ENCODE peak calls at places on chromosomes 3 and 15, in five cellular contexts. W is fibroblast of mammary gland, F is choroid plexus epithelial cell, C is GM12865, J is B cell. K is an unnamed sample.

GRCh38 chr3:147421184-147421912 is 12.2 kb downstream of the ZIC1 start:
- DNase-seq in J (no peak), F (peak), W (no peak), C (no peak), K (no peak)

GRCh38 chr3:60386311-60386710 is 864.9 kb downstream of the FHIT start:
- DNase-seq in W (no peak), C (no peak), J (no peak), F (no peak), K (no peak)

GRCh38 chr15:81526029-81526428 is 152.0 kb upstream of the TMC3 start:
- DNase-seq in W (no peak), J (no peak), C (no peak), F (no peak), K (no peak)

GRCh38 chr3:155572085-155572484 is 172.8 kb downstream of the PLCH1 start:
- DNase-seq in J (no peak), F (no peak), C (no peak), W (peak), K (no peak)

GRCh38 chr3:117526485-117527079 is 817.0 kb downstream of the TUSC7 start:
- DNase-seq in J (no peak), W (peak), C (peak), F (peak), K (no peak)

GRCh38 chr3:113844622-113845222 is 6.1 kb downstream of the GRAMD1C start:
- DNase-seq in W (peak), J (no peak), C (peak), F (peak), K (no peak)

GRCh38 chr15:57751177-57751800 is 44.8 kb downstream of the POLR2M start:
- DNase-seq in W (peak), J (no peak), F (peak), C (peak), K (no peak)

GRCh38 chr3:33681667-33682066 is 36.4 kb downstream of the CLASP2 start:
- DNase-seq in C (no peak), F (no peak), J (no peak), W (no peak), K (no peak)

GRCh38 chr15:88912500-88912921 is 668 bp downstream of the MFGE8 start:
- DNase-seq in F (peak), J (no peak), C (no peak), W (peak), K (no peak)

GRCh38 chr15:57496594-57496945 is 95.1 kb upstream of the MYZAP start:
- DNase-seq in F (no peak), J (no peak), W (no peak), C (no peak), K (no peak)

GRCh38 chr3:187743195-187744141 is 1.8 kb downstream of the BCL6 start:
- DNase-seq in W (peak), F (peak), J (no peak), C (no peak), K (no peak)

GRCh38 chr3:163622384-163622783 is 1455.9 kb downstream of the SI start:
- DNase-seq in J (no peak), F (peak), C (no peak), W (no peak), K (no peak)

GRCh38 chr3:106826861-106827311 is 550.4 kb upstream of the CCDC54 start:
- DNase-seq in C (peak), F (peak), W (no peak), J (no peak), K (no peak)

GRCh38 chr3:149398296-149398695 is 20.8 kb upstream of the TM4SF1 start:
- DNase-seq in J (no peak), W (no peak), C (no peak), F (no peak), K (no peak)

GRCh38 chr15:58987501-58988010 is at the start of gene RNF111:
- DNase-seq in W (peak), C (peak), F (peak), J (peak), K (peak)

GRCh38 chr3:123332124-123332641 is 116.7 kb downstream of the ADCY5 start:
- DNase-seq in C (no peak), F (no peak), W (no peak), J (no peak), K (no peak)

GRCh38 chr3:87771338-87772059 is 287.3 kb downstream of the CGGBP1 start:
- DNase-seq in J (no peak), F (peak), W (peak), C (peak), K (no peak)

GRCh38 chr15:42724276-42724675 is 12.7 kb downstream of the CDAN1 start:
- DNase-seq in J (no peak), C (no peak), F (no peak), W (no peak), K (no peak)

GRCh38 chr15:57085267-57085666 is 166.8 kb downstream of the TCF12 start:
- DNase-seq in W (peak), F (no peak), J (no peak), C (no peak), K (no peak)

GRCh38 chr3:5581743-5582142 is 394.2 kb downstream of the EDEM1 start:
- DNase-seq in C (no peak), F (no peak), W (no peak), J (no peak), K (no peak)

GRCh38 chr3:32705232-32705631 is 20.2 kb downstream of the CNOT10 start:
- DNase-seq in J (no peak), F (no peak), W (no peak), C (no peak), K (no peak)

GRCh38 chr3:157135671-157136396 is 24.1 kb downstream of the CCNL1 start:
- DNase-seq in J (no peak), C (no peak), F (peak), W (peak), K (no peak)

GRCh38 chr3:115194461-115194860 is 47.4 kb upstream of the ZBTB20 start:
- DNase-seq in F (peak), J (no peak), W (no peak), C (no peak), K (no peak)

GRCh38 chr3:124266517-124266916 is 274.6 kb upstream of the ROPN1 start:
- DNase-seq in F (peak), J (no peak), C (no peak), W (no peak), K (no peak)

GRCh38 chr15:32994810-32995424 is 199.6 kb downstream of the FMN1 start:
- DNase-seq in W (peak), J (no peak), C (peak), F (peak), K (no peak)

DNA sequence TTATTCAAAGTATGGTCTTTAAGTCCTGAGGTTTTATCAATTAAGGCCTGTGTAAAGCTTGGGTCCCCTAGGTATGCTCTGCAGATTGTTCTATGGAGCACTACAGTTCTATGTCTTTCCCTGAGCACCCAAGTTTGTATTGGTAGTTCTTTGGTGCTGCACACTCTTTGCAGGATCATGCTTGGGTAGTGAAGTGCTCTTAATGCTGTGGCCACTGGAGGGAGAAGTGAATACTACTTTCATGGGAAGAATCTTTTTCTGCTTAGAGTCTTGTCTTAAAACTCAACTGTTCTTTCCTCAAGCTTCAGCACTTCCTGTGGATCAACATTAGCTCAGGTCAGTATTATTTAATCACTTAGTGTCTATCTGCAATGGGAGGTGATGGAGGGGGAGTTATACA is 93.6 kb upstream of the CFAP20DC start:
- DNase-seq in W (no peak), C (no peak), J (no peak), F (peak), K (no peak)
- TF ChIP-seq CTCF in W (peak), C (no peak), J (no peak), F (peak), K (no peak)

DNA sequence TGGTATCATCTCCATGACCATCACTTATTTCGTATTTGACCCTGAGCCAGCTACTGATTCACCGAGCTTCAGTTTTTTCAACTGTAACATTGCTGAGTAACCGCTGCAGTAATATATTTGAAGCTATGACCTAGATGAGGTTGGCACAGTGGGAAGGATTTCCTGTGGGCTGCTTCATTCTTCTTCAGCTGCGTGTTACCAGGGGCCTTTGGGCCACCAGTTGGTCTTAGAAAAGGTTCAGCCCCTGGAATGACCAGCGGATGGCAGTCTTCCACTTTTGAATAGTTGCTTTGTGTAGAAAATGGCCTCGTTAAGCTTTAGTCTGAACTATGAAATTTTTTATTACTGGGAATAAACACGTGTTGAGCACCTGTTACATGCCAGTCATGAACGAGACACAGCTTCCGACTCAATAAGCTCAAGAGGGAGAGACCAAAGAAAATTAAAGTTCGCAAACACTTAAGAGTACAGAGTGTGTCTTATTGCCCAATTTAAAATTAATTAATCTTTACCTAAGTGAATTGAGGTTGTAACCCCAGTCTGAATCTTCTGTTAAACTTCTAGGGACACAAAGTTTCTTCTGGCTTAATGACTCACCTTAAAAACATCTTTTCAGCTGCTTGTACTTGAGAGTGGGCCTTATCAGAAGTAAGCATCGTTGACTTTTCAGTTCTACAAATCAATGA is 57.6 kb upstream of the NR2E3 start:
- DNase-seq in J (no peak), F (peak), C (peak), W (peak), K (no peak)
- TF ChIP-seq CTCF in J (no peak), F (peak), C (peak), W (peak), K (no peak)

DNA sequence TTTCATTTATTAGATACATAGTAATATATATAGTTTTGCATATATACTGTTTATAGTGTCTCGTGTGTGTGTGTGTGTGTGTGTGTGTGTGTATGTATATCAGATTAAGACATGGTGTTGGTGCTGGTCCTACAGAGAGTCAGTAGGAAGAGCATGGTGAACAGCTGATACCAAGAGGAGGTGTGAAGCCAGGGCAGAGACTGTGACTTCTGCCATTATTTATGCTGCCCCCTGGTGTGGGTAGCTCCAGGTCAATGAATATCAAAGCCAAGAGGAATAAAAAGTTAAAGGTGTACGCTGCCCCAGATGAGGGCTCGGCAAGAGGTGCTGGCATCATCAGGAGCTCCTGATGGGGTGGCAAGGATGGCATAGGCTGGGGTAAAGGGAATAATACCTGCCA is 299.5 kb upstream of the RASGRP1 start:
- DNase-seq in F (no peak), W (no peak), J (no peak), C (peak), K (no peak)
- TF ChIP-seq CTCF in F (peak), W (peak), J (no peak), C (no peak), K (no peak)

DNA sequence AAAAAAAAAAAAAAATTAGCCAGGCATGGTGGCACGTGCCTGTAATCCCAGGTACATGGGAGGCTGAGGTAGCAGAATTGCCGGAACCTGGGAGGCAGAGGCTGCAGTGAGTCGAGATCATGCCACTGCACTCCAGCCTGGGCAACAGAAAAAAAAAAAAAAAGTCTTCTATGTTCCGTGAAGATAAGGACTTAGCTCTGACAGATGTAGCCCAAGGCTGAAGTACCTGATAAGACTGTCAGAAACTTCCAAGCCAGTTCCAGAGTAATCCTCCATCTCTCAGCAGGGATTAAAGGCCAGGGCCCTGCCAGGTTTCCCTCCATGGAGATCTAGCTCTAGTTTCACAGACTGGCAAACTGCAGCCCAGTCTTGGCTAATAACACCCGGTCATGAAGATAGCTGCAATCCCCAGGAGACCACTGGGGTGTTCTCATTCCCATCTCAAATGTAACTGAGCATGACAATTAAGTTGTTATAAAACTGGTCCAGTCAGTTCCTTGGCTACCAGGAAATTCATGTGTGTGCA is 8.5 kb downstream of the CDCP1 start:
- DNase-seq in W (peak), J (no peak), C (no peak), F (peak), K (no peak)
- TF ChIP-seq CTCF in W (no peak), J (no peak), C (no peak), F (no peak), K (no peak)

GRCh38 chr3:94234177-94234788 is 171.4 kb downstream of the NSUN3 start:
- DNase-seq in W (peak), F (peak), C (peak), J (no peak), K (no peak)
- TF ChIP-seq CTCF in W (peak), F (peak), C (peak), J (peak), K (peak)